ENCODE peak calls at places on chromosomes 3 and 15, in five cellular contexts. One of them, this sample, is unnamed. For H3K9me2, the result is how much of the 10 kb centered on the place peaks cover.

GRCh38 chr3:16609927-16610580 is 4.8 kb upstream of the DAZL start:
- DNase-seq in HCT116: no peak
- DNase-seq in hepatocyte: no peak
- DNase-seq in GM23338: no peak
- DNase-seq in OCI-LY7: no peak
- DNase-seq in this sample: peak

GRCh38 chr15:29348308-29348914 is 78.8 kb upstream of the NSMCE3 start:
- DNase-seq in HCT116: no peak
- DNase-seq in hepatocyte: peak
- DNase-seq in GM23338: peak
- DNase-seq in OCI-LY7: no peak
- DNase-seq in this sample: no peak

GRCh38 chr3:36763850-36764703 is at the start of gene DCLK3:
- DNase-seq in HCT116: no peak
- DNase-seq in hepatocyte: peak
- DNase-seq in GM23338: peak
- DNase-seq in OCI-LY7: no peak
- DNase-seq in this sample: no peak

GRCh38 chr3:133884547-133885240 is 11.0 kb downstream of the RAB6B start:
- DNase-seq in HCT116: no peak
- DNase-seq in hepatocyte: no peak
- DNase-seq in GM23338: no peak
- DNase-seq in OCI-LY7: no peak
- DNase-seq in this sample: no peak

GRCh38 chr15:75168374-75168773 is 33.3 kb upstream of the C15orf39 start:
- DNase-seq in HCT116: no peak
- DNase-seq in hepatocyte: no peak
- DNase-seq in GM23338: no peak
- DNase-seq in OCI-LY7: no peak
- DNase-seq in this sample: no peak

GRCh38 chr3:61315874-61316273 is 64.6 kb upstream of the FHIT start:
- DNase-seq in HCT116: no peak
- DNase-seq in hepatocyte: peak
- DNase-seq in GM23338: peak
- DNase-seq in OCI-LY7: no peak
- DNase-seq in this sample: peak

GRCh38 chr15:92079647-92080255 is 226.2 kb downstream of the SLCO3A1 start:
- DNase-seq in HCT116: no peak
- DNase-seq in hepatocyte: no peak
- DNase-seq in GM23338: no peak
- DNase-seq in OCI-LY7: no peak
- DNase-seq in this sample: no peak

GRCh38 chr3:42080452-42080872 is 10.7 kb upstream of the TRAK1 start:
- DNase-seq in HCT116: peak
- DNase-seq in hepatocyte: peak
- DNase-seq in GM23338: no peak
- DNase-seq in OCI-LY7: no peak
- DNase-seq in this sample: peak

GRCh38 chr3:14323401-14324223 is 78.8 kb upstream of the SLC6A6 start:
- DNase-seq in HCT116: no peak
- DNase-seq in hepatocyte: no peak
- DNase-seq in GM23338: no peak
- DNase-seq in OCI-LY7: no peak
- DNase-seq in this sample: no peak

GRCh38 chr3:113695426-113695817 is 1.0 kb downstream of the USF3 start:
- DNase-seq in HCT116: no peak
- DNase-seq in hepatocyte: no peak
- DNase-seq in GM23338: no peak
- DNase-seq in OCI-LY7: peak
- DNase-seq in this sample: peak

GRCh38 chr3:113685124-113685523 is 11.3 kb downstream of the USF3 start:
- DNase-seq in HCT116: no peak
- DNase-seq in hepatocyte: no peak
- DNase-seq in GM23338: no peak
- DNase-seq in OCI-LY7: no peak
- DNase-seq in this sample: no peak

GRCh38 chr3:113685956-113686721 is 10.3 kb downstream of the USF3 start:
- DNase-seq in HCT116: no peak
- DNase-seq in hepatocyte: peak
- DNase-seq in GM23338: peak
- DNase-seq in OCI-LY7: no peak
- DNase-seq in this sample: no peak

GRCh38 chr3:113695818-113696645 is at the start of gene USF3:
- DNase-seq in HCT116: peak
- DNase-seq in hepatocyte: peak
- DNase-seq in GM23338: peak
- DNase-seq in OCI-LY7: peak
- DNase-seq in this sample: peak

GRCh38 chr3:113690482-113690881 is 6.0 kb downstream of the USF3 start:
- DNase-seq in HCT116: no peak
- DNase-seq in hepatocyte: no peak
- DNase-seq in GM23338: no peak
- DNase-seq in OCI-LY7: no peak
- DNase-seq in this sample: no peak
- H3K9me2 ChIP-seq in HCT116: under half
- H3K9me2 ChIP-seq in hepatocyte: under half
- H3K9me2 ChIP-seq in GM23338: under half
- H3K9me2 ChIP-seq in OCI-LY7: under half
- H3K9me2 ChIP-seq in this sample: under half

GRCh38 chr15:62060896-62061280 is 641 bp upstream of the VPS13C start:
- DNase-seq in HCT116: no peak
- DNase-seq in hepatocyte: no peak
- DNase-seq in GM23338: no peak
- DNase-seq in OCI-LY7: no peak
- DNase-seq in this sample: no peak
- H3K9me2 ChIP-seq in HCT116: under half
- H3K9me2 ChIP-seq in hepatocyte: under half
- H3K9me2 ChIP-seq in GM23338: under half
- H3K9me2 ChIP-seq in OCI-LY7: under half
- H3K9me2 ChIP-seq in this sample: under half

DNA sequence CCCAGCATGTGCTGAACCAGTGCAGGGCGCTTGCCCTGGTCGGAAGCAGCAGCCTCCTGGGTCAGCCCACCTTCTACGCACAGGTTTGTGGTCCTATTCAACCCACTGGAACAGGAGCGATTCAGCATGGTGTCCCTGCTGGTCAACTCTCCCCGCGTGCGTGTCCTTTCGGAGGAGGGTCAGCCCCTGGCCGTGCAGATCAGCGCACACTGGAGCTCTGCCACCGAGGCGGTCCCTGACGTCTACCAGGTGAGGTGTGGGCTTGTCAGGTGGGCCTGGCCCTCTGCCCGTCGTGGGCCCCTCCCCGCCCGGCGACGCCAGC is 8.2 kb downstream of the MAN2A2 start:
- DNase-seq in HCT116: no peak
- DNase-seq in hepatocyte: no peak
- DNase-seq in GM23338: no peak
- DNase-seq in OCI-LY7: no peak
- DNase-seq in this sample: no peak
- H3K9me2 ChIP-seq in HCT116: under half
- H3K9me2 ChIP-seq in hepatocyte: under half
- H3K9me2 ChIP-seq in GM23338: under half
- H3K9me2 ChIP-seq in OCI-LY7: under half
- H3K9me2 ChIP-seq in this sample: under half

GRCh38 chr15:40266828-40267304 is 16.0 kb downstream of the ANKRD63 start:
- DNase-seq in HCT116: peak
- DNase-seq in hepatocyte: peak
- DNase-seq in GM23338: no peak
- DNase-seq in OCI-LY7: no peak
- DNase-seq in this sample: peak

GRCh38 chr15:40270246-40270995 is 12.4 kb downstream of the ANKRD63 start:
- DNase-seq in HCT116: no peak
- DNase-seq in hepatocyte: no peak
- DNase-seq in GM23338: no peak
- DNase-seq in OCI-LY7: no peak
- DNase-seq in this sample: no peak

GRCh38 chr15:40271915-40272712 is 10.8 kb downstream of the ANKRD63 start:
- DNase-seq in HCT116: no peak
- DNase-seq in hepatocyte: no peak
- DNase-seq in GM23338: no peak
- DNase-seq in OCI-LY7: no peak
- DNase-seq in this sample: no peak

GRCh38 chr15:40267670-40268069 is 15.2 kb downstream of the ANKRD63 start:
- DNase-seq in HCT116: no peak
- DNase-seq in hepatocyte: no peak
- DNase-seq in GM23338: no peak
- DNase-seq in OCI-LY7: no peak
- DNase-seq in this sample: no peak

GRCh38 chr15:40269604-40270003 is 13.3 kb downstream of the ANKRD63 start:
- DNase-seq in HCT116: no peak
- DNase-seq in hepatocyte: no peak
- DNase-seq in GM23338: no peak
- DNase-seq in OCI-LY7: no peak
- DNase-seq in this sample: no peak
- H3K9me2 ChIP-seq in HCT116: under half
- H3K9me2 ChIP-seq in hepatocyte: under half
- H3K9me2 ChIP-seq in GM23338: under half
- H3K9me2 ChIP-seq in OCI-LY7: under half
- H3K9me2 ChIP-seq in this sample: under half

GRCh38 chr15:72313881-72314280 is 6.1 kb downstream of the CELF6 start:
- DNase-seq in HCT116: no peak
- DNase-seq in hepatocyte: no peak
- DNase-seq in GM23338: no peak
- DNase-seq in OCI-LY7: no peak
- DNase-seq in this sample: no peak
- H3K9me2 ChIP-seq in HCT116: under half
- H3K9me2 ChIP-seq in hepatocyte: under half
- H3K9me2 ChIP-seq in GM23338: under half
- H3K9me2 ChIP-seq in OCI-LY7: under half
- H3K9me2 ChIP-seq in this sample: under half

DNA sequence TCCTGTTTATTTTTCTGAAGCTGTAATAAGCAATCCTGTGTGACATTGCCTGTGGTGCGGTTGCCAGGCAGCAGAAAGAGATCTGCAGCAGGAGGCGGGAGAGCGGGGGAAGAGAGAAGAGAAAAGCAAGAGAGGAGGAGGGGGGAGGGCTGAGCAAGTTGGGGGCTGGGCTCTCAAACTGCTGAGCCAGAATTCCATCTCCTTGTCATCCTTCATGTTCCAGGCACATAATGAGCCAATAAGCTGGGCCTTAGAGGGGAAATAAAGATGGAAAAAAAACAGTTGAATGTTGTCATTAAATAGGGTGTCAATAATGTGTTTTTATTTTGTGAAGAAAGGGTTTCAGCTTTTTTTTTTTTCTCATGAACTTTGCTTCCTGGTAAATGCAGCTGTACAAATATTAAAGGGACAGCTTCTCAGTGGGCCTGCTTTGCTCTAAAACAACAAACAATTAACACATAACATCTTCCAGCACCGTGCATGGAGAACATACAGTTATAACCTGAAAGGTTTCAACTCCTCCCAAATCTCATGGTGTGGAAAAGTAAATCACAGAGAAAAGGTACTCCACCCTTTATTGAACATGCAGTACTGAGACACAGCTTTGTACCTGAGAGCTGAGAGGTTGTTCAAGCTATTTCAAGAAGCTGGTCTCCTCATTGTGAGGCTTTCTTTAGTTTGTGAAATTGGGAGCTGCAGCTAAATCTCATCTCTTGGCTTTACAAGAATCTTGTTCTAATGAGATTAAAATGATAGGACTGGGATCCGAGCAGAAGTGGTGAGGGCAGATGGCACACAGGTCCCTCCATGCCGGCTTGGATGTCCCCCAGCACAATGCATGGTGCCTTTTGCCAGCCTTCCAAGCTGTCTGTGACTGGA is 451.1 kb upstream of the KCNMB2 start:
- DNase-seq in HCT116: no peak
- DNase-seq in hepatocyte: peak
- DNase-seq in GM23338: peak
- DNase-seq in OCI-LY7: no peak
- DNase-seq in this sample: no peak
- H3K9me2 ChIP-seq in HCT116: under half
- H3K9me2 ChIP-seq in hepatocyte: under half
- H3K9me2 ChIP-seq in GM23338: under half
- H3K9me2 ChIP-seq in OCI-LY7: under half
- H3K9me2 ChIP-seq in this sample: under half

DNA sequence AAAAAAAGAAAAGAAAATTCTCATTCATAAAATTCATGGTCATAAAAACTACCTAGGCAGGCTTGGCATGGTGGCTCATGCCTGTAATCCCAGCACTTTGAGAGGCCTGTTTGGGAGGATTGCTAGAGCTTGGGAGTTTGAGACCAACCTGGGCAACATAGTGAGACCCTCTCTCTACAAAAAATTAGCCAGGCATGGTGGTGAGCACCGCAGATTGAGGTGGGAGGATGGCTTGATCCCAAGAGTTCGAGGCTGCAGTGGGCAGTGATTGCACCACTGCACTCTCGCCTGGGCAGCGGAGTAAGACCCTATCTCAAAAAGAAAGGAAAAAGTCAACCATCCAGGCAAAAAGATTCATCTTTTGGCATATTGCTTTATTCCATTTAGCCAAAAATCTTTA is 58.5 kb downstream of the MEIS2 start:
- DNase-seq in HCT116: no peak
- DNase-seq in hepatocyte: no peak
- DNase-seq in GM23338: no peak
- DNase-seq in OCI-LY7: no peak
- DNase-seq in this sample: no peak
- H3K9me2 ChIP-seq in HCT116: under half
- H3K9me2 ChIP-seq in hepatocyte: under half
- H3K9me2 ChIP-seq in GM23338: under half
- H3K9me2 ChIP-seq in OCI-LY7: under half
- H3K9me2 ChIP-seq in this sample: under half

GRCh38 chr15:99564221-99565030 is 1.4 kb upstream of the MEF2A start:
- DNase-seq in HCT116: no peak
- DNase-seq in hepatocyte: peak
- DNase-seq in GM23338: no peak
- DNase-seq in OCI-LY7: peak
- DNase-seq in this sample: no peak
- H3K9me2 ChIP-seq in HCT116: under half
- H3K9me2 ChIP-seq in hepatocyte: under half
- H3K9me2 ChIP-seq in GM23338: under half
- H3K9me2 ChIP-seq in OCI-LY7: under half
- H3K9me2 ChIP-seq in this sample: under half